ENCODE peak calls at places on chromosome 5, in seven cellular contexts. E is cardiac fibroblast, Q is nucleus accumbens, Y is NCI-H2107, V is chondrocyte, X is HT1080, M is AML-193. K is an unnamed sample.
A peak's percentile ranks its signal among the peaks of the same experiment; 100 is the strongest.

GRCh38 chr5:158753354-158753753 is 346.4 kb downstream of the EBF1 start:
- DNase-seq in E (no peak), Q (no peak), Y (no peak), V (no peak), X (no peak), M (no peak), K (no peak)

GRCh38 chr5:1729641-1730486 is 69.8 kb downstream of the MRPL36 start:
- DNase-seq in E (no peak), Q (no peak), Y (no peak), V (peak; percentile 83), X (no peak), M (no peak), K (no peak)

GRCh38 chr5:128358826-128359225 is 179.2 kb downstream of the FBN2 start:
- DNase-seq in E (peak; percentile 2), Q (no peak), Y (no peak), V (no peak), X (no peak), M (no peak), K (no peak)

GRCh38 chr5:176837707-176838115 is 27.4 kb downstream of the UNC5A start:
- DNase-seq in E (peak; percentile 89), Q (peak; percentile 29), Y (no peak), V (no peak), X (peak; percentile 71), M (peak; percentile 14), K (no peak)

GRCh38 chr5:27124590-27124989 is 86.2 kb upstream of the CDH9 start:
- DNase-seq in E (peak; percentile 49), Q (no peak), Y (no peak), V (no peak), X (no peak), M (peak; percentile 1), K (no peak)

GRCh38 chr5:9555961-9556360 is 10.1 kb upstream of the SEMA5A start:
- DNase-seq in E (no peak), Q (no peak), Y (no peak), V (no peak), X (no peak), M (no peak), K (no peak)

GRCh38 chr5:27015758-27016157 is 22.6 kb downstream of the CDH9 start:
- DNase-seq in E (no peak), Q (no peak), Y (no peak), V (no peak), X (no peak), M (no peak), K (no peak)

GRCh38 chr5:154610321-154611154 is 132.5 kb upstream of the HAND1 start:
- DNase-seq in E (peak; percentile 80), Q (peak; percentile 29), Y (no peak), V (peak; percentile 95), X (peak; percentile 66), M (peak; percentile 68), K (peak; percentile 41)

GRCh38 chr5:72994578-72994977 is 38.7 kb downstream of the FCHO2 start:
- DNase-seq in E (no peak), Q (no peak), Y (no peak), V (no peak), X (no peak), M (no peak), K (no peak)

GRCh38 chr5:117204404-117204803 is 629.8 kb upstream of the SEMA6A start:
- DNase-seq in E (no peak), Q (no peak), Y (no peak), V (no peak), X (no peak), M (no peak), K (no peak)

GRCh38 chr5:37889612-37890317 is 49.9 kb upstream of the GDNF start:
- DNase-seq in E (peak; percentile 84), Q (no peak), Y (no peak), V (no peak), X (peak; percentile 97), M (peak; percentile 1), K (no peak)

GRCh38 chr5:39523821-39524220 is 99.0 kb upstream of the DAB2 start:
- DNase-seq in E (peak; percentile 85), Q (no peak), Y (no peak), V (no peak), X (no peak), M (no peak), K (no peak)

GRCh38 chr5:74643160-74643562 is 2.6 kb upstream of the ENC1 start:
- DNase-seq in E (peak; percentile 99), Q (no peak), Y (no peak), V (no peak), X (peak; percentile 95), M (peak; percentile 66), K (no peak)

GRCh38 chr5:92468307-92468706 is 1085.2 kb upstream of the ARRDC3 start:
- DNase-seq in E (no peak), Q (no peak), Y (no peak), V (no peak), X (no peak), M (no peak), K (no peak)

GRCh38 chr5:173200356-173200755 is 34.6 kb downstream of the NKX2-5 start:
- DNase-seq in E (no peak), Q (no peak), Y (no peak), V (no peak), X (no peak), M (no peak), K (no peak)

GRCh38 chr5:121573844-121574243 is 277.8 kb upstream of the FTMT start:
- DNase-seq in E (no peak), Q (no peak), Y (no peak), V (no peak), X (no peak), M (no peak), K (no peak)

GRCh38 chr5:159965031-159965837 is 43.7 kb upstream of the TTC1 start:
- DNase-seq in E (peak; percentile 73), Q (peak; percentile 3), Y (no peak), V (no peak), X (peak; percentile 61), M (no peak), K (no peak)

GRCh38 chr5:74035521-74035937 is 409.5 kb downstream of the ARHGEF28 start:
- DNase-seq in E (peak; percentile 84), Q (no peak), Y (no peak), V (no peak), X (peak; percentile 92), M (peak; percentile 61), K (no peak)

GRCh38 chr5:82285206-82285605 is 7.1 kb upstream of the RPS23 start:
- DNase-seq in E (no peak), Q (no peak), Y (no peak), V (no peak), X (no peak), M (no peak), K (no peak)

GRCh38 chr5:177077335-177077734 is 9.4 kb upstream of the FGFR4 start:
- DNase-seq in E (no peak), Q (no peak), Y (no peak), V (no peak), X (no peak), M (no peak), K (no peak)

K was measured in C1 segment of cervical spinal cord.